ENCODE peak calls at places on chromosomes 16 and 17, in six cellular contexts. A is activated CD4-positive, alpha-beta memory T cell treated with anti-CD3 and anti-CD28 coated beads for 36 hours; S is astrocyte of the hippocampus; M is NCI-H2227 treated with DMSO at 0.1 percent for 48 hours; J is activated CD8-positive, alpha-beta T cell treated with anti-CD3 and anti-CD28 coated beads, Interleukin-2, amount 10 ng/mL, durations not matched to agents 7 days and 5 days; U is fibroblast of pulmonary artery. R is an unnamed sample.

GRCh38 chr16:26762596-26762995 is 304.1 kb upstream of the C16orf82 start:
- DNase-seq in A (no peak), S (no peak), M (no peak), J (no peak), U (no peak), R (no peak)

GRCh38 chr16:86029131-86029741 is 130.3 kb downstream of the IRF8 start:
- DNase-seq in A (no peak), S (peak), M (no peak), J (no peak), U (peak), R (no peak)

GRCh38 chr16:68190099-68190498 is 45.8 kb downstream of the ESRP2 start:
- DNase-seq in A (no peak), S (no peak), M (no peak), J (no peak), U (no peak), R (no peak)

GRCh38 chr17:63414222-63414621 is 31.9 kb downstream of the CYB561 start:
- DNase-seq in A (no peak), S (no peak), M (no peak), J (no peak), U (no peak), R (no peak)

GRCh38 chr16:28308794-28309535 is 16.6 kb downstream of the SBK1 start:
- DNase-seq in A (no peak), S (no peak), M (no peak), J (no peak), U (no peak), R (no peak)

GRCh38 chr17:65712383-65713267 is 151.2 kb upstream of the AXIN2 start:
- DNase-seq in A (no peak), S (peak), M (peak), J (no peak), U (no peak), R (no peak)

GRCh38 chr17:4766199-4766598 is 5.5 kb upstream of the TM4SF5 start:
- DNase-seq in A (no peak), S (no peak), M (no peak), J (no peak), U (no peak), R (no peak)

GRCh38 chr16:87465306-87465705 is 27.5 kb downstream of the ZCCHC14 start:
- DNase-seq in A (peak), S (peak), M (no peak), J (no peak), U (peak), R (no peak)

GRCh38 chr17:28538296-28538895 is 14.0 kb downstream of the UNC119 start:
- DNase-seq in A (no peak), S (no peak), M (no peak), J (no peak), U (no peak), R (no peak)

GRCh38 chr17:68356520-68356919 is 65.2 kb downstream of the ARSG start:
- DNase-seq in A (peak), S (peak), M (no peak), J (peak), U (no peak), R (peak)

R was measured in GM20000.